ENCODE peak calls at places on chromosomes 4 and X, in seven cellular contexts. One of them, this sample, is unnamed.

GRCh38 chr4:109548655-109549054 is 11.4 kb upstream of the MCUB start:
- DNase-seq in GM23248: peak; percentile 84
- DNase-seq in GM04504: peak; percentile 39
- DNase-seq in mucosa of descending colon: no peak
- DNase-seq in mammary epithelial cell: peak; percentile 92
- DNase-seq in LHCN-M2: peak; percentile 62
- DNase-seq in MM.1S: no peak
- DNase-seq in this sample: peak; percentile 77

GRCh38 chr4:48779095-48779997 is 733 bp downstream of the FRYL start:
- DNase-seq in GM04504: peak; percentile 32
- DNase-seq in GM23248: peak; percentile 83
- DNase-seq in LHCN-M2: peak; percentile 68
- DNase-seq in MM.1S: peak; percentile 60
- DNase-seq in mucosa of descending colon: peak; percentile 82
- DNase-seq in mammary epithelial cell: peak; percentile 52
- DNase-seq in this sample: peak; percentile 61

GRCh38 chr4:10336471-10336870 is 120.8 kb downstream of the ZNF518B start:
- DNase-seq in mucosa of descending colon: no peak
- DNase-seq in GM23248: peak; percentile 80
- DNase-seq in LHCN-M2: peak; percentile 53
- DNase-seq in mammary epithelial cell: peak; percentile 89
- DNase-seq in MM.1S: no peak
- DNase-seq in GM04504: peak; percentile 51
- DNase-seq in this sample: peak; percentile 88

GRCh38 chr4:111960241-111960667 is 185.0 kb upstream of the FAM241A start:
- DNase-seq in GM04504: peak; percentile 52
- DNase-seq in LHCN-M2: peak; percentile 41
- DNase-seq in GM23248: peak; percentile 90
- DNase-seq in MM.1S: peak; percentile 59
- DNase-seq in mammary epithelial cell: peak; percentile 17
- DNase-seq in mucosa of descending colon: no peak
- DNase-seq in this sample: peak; percentile 90

GRCh38 chrX:8692886-8693285 is 39.1 kb downstream of the ANOS1 start:
- DNase-seq in MM.1S: no peak
- DNase-seq in LHCN-M2: no peak
- DNase-seq in mucosa of descending colon: no peak
- DNase-seq in mammary epithelial cell: no peak
- DNase-seq in GM04504: no peak
- DNase-seq in GM23248: no peak
- DNase-seq in this sample: no peak

GRCh38 chr4:1779588-1780382 is 13.3 kb upstream of the FGFR3 start:
- DNase-seq in MM.1S: no peak
- DNase-seq in GM04504: no peak
- DNase-seq in LHCN-M2: no peak
- DNase-seq in mammary epithelial cell: no peak
- DNase-seq in mucosa of descending colon: no peak
- DNase-seq in GM23248: no peak
- DNase-seq in this sample: no peak

GRCh38 chr4:25882226-25882625 is 19.4 kb upstream of the SEL1L3 start:
- DNase-seq in LHCN-M2: no peak
- DNase-seq in MM.1S: no peak
- DNase-seq in mucosa of descending colon: no peak
- DNase-seq in mammary epithelial cell: no peak
- DNase-seq in GM04504: no peak
- DNase-seq in GM23248: no peak
- DNase-seq in this sample: no peak

GRCh38 chr4:87093443-87094123 is 126.8 kb downstream of the KLHL8 start:
- DNase-seq in mammary epithelial cell: peak; percentile 89
- DNase-seq in mucosa of descending colon: no peak
- DNase-seq in GM23248: peak; percentile 82
- DNase-seq in MM.1S: peak; percentile 54
- DNase-seq in GM04504: no peak
- DNase-seq in LHCN-M2: peak; percentile 44
- DNase-seq in this sample: peak; percentile 45

GRCh38 chr4:29277381-29277780 is 1442.8 kb upstream of the PCDH7 start:
- DNase-seq in GM04504: no peak
- DNase-seq in LHCN-M2: peak; percentile 77
- DNase-seq in mucosa of descending colon: no peak
- DNase-seq in mammary epithelial cell: peak; percentile 60
- DNase-seq in GM23248: no peak
- DNase-seq in MM.1S: no peak
- DNase-seq in this sample: no peak

GRCh38 chrX:153669174-153669890 is 4.3 kb downstream of the PNCK start:
- DNase-seq in mucosa of descending colon: no peak
- DNase-seq in mammary epithelial cell: no peak
- DNase-seq in LHCN-M2: no peak
- DNase-seq in GM23248: peak; percentile 41
- DNase-seq in GM04504: no peak
- DNase-seq in MM.1S: peak; percentile 10
- DNase-seq in this sample: no peak

GRCh38 chrX:132858018-132858417 is 100.4 kb downstream of the HS6ST2 start:
- DNase-seq in mucosa of descending colon: no peak
- DNase-seq in mammary epithelial cell: no peak
- DNase-seq in LHCN-M2: no peak
- DNase-seq in GM04504: no peak
- DNase-seq in GM23248: no peak
- DNase-seq in MM.1S: peak; percentile 24
- DNase-seq in this sample: no peak

GRCh38 chr4:32192363-32192762 is 1472.2 kb downstream of the PCDH7 start:
- DNase-seq in GM04504: no peak
- DNase-seq in mammary epithelial cell: no peak
- DNase-seq in mucosa of descending colon: no peak
- DNase-seq in GM23248: no peak
- DNase-seq in LHCN-M2: no peak
- DNase-seq in MM.1S: no peak
- DNase-seq in this sample: no peak

GRCh38 chr4:103204114-103204513 is 6.0 kb upstream of the CENPE start:
- DNase-seq in LHCN-M2: peak; percentile 15
- DNase-seq in mucosa of descending colon: no peak
- DNase-seq in GM23248: peak; percentile 48
- DNase-seq in MM.1S: peak; percentile 13
- DNase-seq in mammary epithelial cell: peak; percentile 9
- DNase-seq in GM04504: no peak
- DNase-seq in this sample: peak; percentile 9

GRCh38 chr4:4200624-4201023 is 26.1 kb downstream of the OTOP1 start:
- DNase-seq in mucosa of descending colon: no peak
- DNase-seq in LHCN-M2: no peak
- DNase-seq in MM.1S: no peak
- DNase-seq in GM04504: no peak
- DNase-seq in GM23248: peak; percentile 9
- DNase-seq in mammary epithelial cell: no peak
- DNase-seq in this sample: peak; percentile 32

GRCh38 chr4:100721490-100721889 is 203.7 kb upstream of the EMCN start:
- DNase-seq in mucosa of descending colon: no peak
- DNase-seq in MM.1S: no peak
- DNase-seq in GM23248: no peak
- DNase-seq in mammary epithelial cell: no peak
- DNase-seq in LHCN-M2: no peak
- DNase-seq in GM04504: no peak
- DNase-seq in this sample: no peak

GRCh38 chrX:79366888-79367749 is at the start of gene ITM2A:
- DNase-seq in GM04504: no peak
- DNase-seq in MM.1S: peak; percentile 51
- DNase-seq in GM23248: no peak
- DNase-seq in LHCN-M2: no peak
- DNase-seq in mucosa of descending colon: peak; percentile 47
- DNase-seq in mammary epithelial cell: peak; percentile 19
- DNase-seq in this sample: no peak

GRCh38 chr4:152591876-152592275 is 56.0 kb upstream of the FBXW7 start:
- DNase-seq in mammary epithelial cell: no peak
- DNase-seq in GM23248: no peak
- DNase-seq in GM04504: no peak
- DNase-seq in MM.1S: no peak
- DNase-seq in mucosa of descending colon: no peak
- DNase-seq in LHCN-M2: no peak
- DNase-seq in this sample: no peak

GRCh38 chr4:153407906-153408305 is 58.3 kb upstream of the TMEM131L start:
- DNase-seq in MM.1S: no peak
- DNase-seq in GM04504: no peak
- DNase-seq in LHCN-M2: no peak
- DNase-seq in GM23248: no peak
- DNase-seq in mucosa of descending colon: no peak
- DNase-seq in mammary epithelial cell: no peak
- DNase-seq in this sample: no peak

GRCh38 chr4:53128959-53129358 is 236.9 kb downstream of the SCFD2 start:
- DNase-seq in LHCN-M2: no peak
- DNase-seq in GM04504: peak; percentile 25
- DNase-seq in mucosa of descending colon: no peak
- DNase-seq in MM.1S: no peak
- DNase-seq in GM23248: peak; percentile 13
- DNase-seq in mammary epithelial cell: no peak
- DNase-seq in this sample: no peak

GRCh38 chr4:166491635-166492034 is 618.6 kb downstream of the TLL1 start:
- DNase-seq in mucosa of descending colon: no peak
- DNase-seq in LHCN-M2: no peak
- DNase-seq in mammary epithelial cell: peak; percentile 2
- DNase-seq in MM.1S: no peak
- DNase-seq in GM23248: no peak
- DNase-seq in GM04504: no peak
- DNase-seq in this sample: no peak

GRCh38 chrX:51144828-51145442 is 187.7 kb upstream of the NUDT10 start:
- DNase-seq in GM23248: peak; percentile 37
- DNase-seq in GM04504: no peak
- DNase-seq in LHCN-M2: no peak
- DNase-seq in mucosa of descending colon: no peak
- DNase-seq in MM.1S: peak; percentile 34
- DNase-seq in mammary epithelial cell: peak; percentile 16
- DNase-seq in this sample: peak; percentile 8

GRCh38 chr4:9968472-9968871 is 52.8 kb downstream of the SLC2A9 start:
- DNase-seq in mucosa of descending colon: no peak
- DNase-seq in mammary epithelial cell: no peak
- DNase-seq in MM.1S: no peak
- DNase-seq in LHCN-M2: no peak
- DNase-seq in GM04504: no peak
- DNase-seq in GM23248: no peak
- DNase-seq in this sample: no peak

GRCh38 chr4:152357206-152357605 is 178.7 kb downstream of the FBXW7 start:
- DNase-seq in LHCN-M2: peak; percentile 48
- DNase-seq in GM04504: no peak
- DNase-seq in mammary epithelial cell: peak; percentile 41
- DNase-seq in MM.1S: no peak
- DNase-seq in GM23248: peak; percentile 63
- DNase-seq in mucosa of descending colon: no peak
- DNase-seq in this sample: no peak

GRCh38 chrX:30938295-30938694 is 49.2 kb upstream of the TAB3 start:
- DNase-seq in MM.1S: no peak
- DNase-seq in GM23248: no peak
- DNase-seq in LHCN-M2: no peak
- DNase-seq in GM04504: no peak
- DNase-seq in mammary epithelial cell: no peak
- DNase-seq in mucosa of descending colon: no peak
- DNase-seq in this sample: no peak

GRCh38 chr4:88962430-88962829 is 94.6 kb downstream of the FAM13A start:
- DNase-seq in GM04504: no peak
- DNase-seq in LHCN-M2: peak; percentile 21
- DNase-seq in GM23248: no peak
- DNase-seq in MM.1S: no peak
- DNase-seq in mammary epithelial cell: peak; percentile 14
- DNase-seq in mucosa of descending colon: no peak
- DNase-seq in this sample: no peak

GRCh38 chrX:130165181-130165702 is 399 bp downstream of the AIFM1 start:
- DNase-seq in MM.1S: no peak
- DNase-seq in GM23248: peak; percentile 69
- DNase-seq in mucosa of descending colon: no peak
- DNase-seq in mammary epithelial cell: no peak
- DNase-seq in GM04504: no peak
- DNase-seq in LHCN-M2: peak; percentile 31
- DNase-seq in this sample: no peak

GRCh38 chrX:56068274-56068758 is 163.8 kb upstream of the KLF8 start:
- DNase-seq in mucosa of descending colon: no peak
- DNase-seq in GM23248: no peak
- DNase-seq in LHCN-M2: no peak
- DNase-seq in mammary epithelial cell: no peak
- DNase-seq in GM04504: no peak
- DNase-seq in MM.1S: peak; percentile 75
- DNase-seq in this sample: no peak

GRCh38 chr4:126404549-126404948 is 1089.8 kb downstream of the FAT4 start:
- DNase-seq in GM23248: peak; percentile 17
- DNase-seq in GM04504: no peak
- DNase-seq in LHCN-M2: peak; percentile 13
- DNase-seq in mucosa of descending colon: no peak
- DNase-seq in MM.1S: no peak
- DNase-seq in mammary epithelial cell: peak; percentile 82
- DNase-seq in this sample: no peak

GRCh38 chrX:22163306-22163705 is 109.4 kb upstream of the CBLL2 start:
- DNase-seq in GM04504: no peak
- DNase-seq in GM23248: no peak
- DNase-seq in mammary epithelial cell: no peak
- DNase-seq in MM.1S: no peak
- DNase-seq in mucosa of descending colon: no peak
- DNase-seq in LHCN-M2: no peak
- DNase-seq in this sample: no peak

GRCh38 chr4:158624889-158625478 is 46.7 kb downstream of the C4orf46 start:
- DNase-seq in LHCN-M2: peak; percentile 62
- DNase-seq in GM04504: peak; percentile 27
- DNase-seq in mammary epithelial cell: peak; percentile 48
- DNase-seq in GM23248: peak; percentile 84
- DNase-seq in MM.1S: peak; percentile 55
- DNase-seq in mucosa of descending colon: no peak
- DNase-seq in this sample: peak; percentile 45

This sample was measured in RPMI7951.